ENCODE peak calls at places on chromosomes 16 and 17, in nine cellular contexts. T is cardiac muscle cell; H is cardiac septum; N is stimulated activated CD4-positive, alpha-beta T cell treated with anti-CD3 and anti-CD28 coated beads, Interleukin-2, amount 100 ng/mL, for 48 hours; A is LoVo; D is AG08396; C is activated T-cell treated with anti-CD3 and anti-CD28 coated beads, Interleukin-2, amount 50 U/mL, for 72 hours; V is RCC 7860; S is fibroblast of lung. J is an unnamed sample.

GRCh38 chr17:57289130-57289529 is 32.8 kb downstream of the MSI2 start:
- DNase-seq in C (no peak), T (no peak), D (no peak), S (no peak), A (no peak), V (no peak), H (no peak), N (no peak), J (no peak)

GRCh38 chr17:44940321-44940720 is 7.3 kb downstream of the KIF18B start:
- DNase-seq in D (no peak), V (no peak), S (no peak), N (no peak), C (no peak), A (no peak), H (no peak), T (peak; percentile 29), J (no peak)

GRCh38 chr17:38732376-38733314 is 2.5 kb downstream of the CISD3 start:
- DNase-seq in D (no peak), C (no peak), A (no peak), S (no peak), N (no peak), H (no peak), V (no peak), T (no peak), J (no peak)

GRCh38 chr17:16872836-16873653 is 98.9 kb downstream of the TNFRSF13B start:
- DNase-seq in H (peak; percentile 74), N (peak; percentile 56), S (no peak), D (peak; percentile 47), A (peak; percentile 44), T (peak; percentile 33), V (no peak), C (peak; percentile 57), J (peak; percentile 77)

GRCh38 chr17:37494401-37494831 is 4.7 kb downstream of the DUSP14 start:
- DNase-seq in T (no peak), S (no peak), N (no peak), V (no peak), H (no peak), A (no peak), C (no peak), D (no peak), J (no peak)

GRCh38 chr17:73969956-73970355 is 233.5 kb upstream of the RPL38 start:
- DNase-seq in H (peak; percentile 71), D (no peak), T (no peak), V (no peak), A (no peak), S (no peak), C (no peak), N (no peak), J (peak; percentile 80)

GRCh38 chr16:11328172-11329079 is 16.8 kb upstream of the RMI2 start:
- DNase-seq in S (peak; percentile 98), N (peak; percentile 44), A (peak; percentile 39), D (peak; percentile 89), V (peak; percentile 87), C (peak; percentile 67), T (peak; percentile 28), H (no peak), J (peak; percentile 84)

GRCh38 chr17:41618341-41619161 is 5.8 kb downstream of the KRT17 start:
- DNase-seq in H (no peak), A (no peak), V (peak; percentile 16), S (no peak), T (no peak), C (no peak), D (no peak), N (no peak), J (peak; percentile 63)

GRCh38 chr16:61500851-61501250 is 535.4 kb downstream of the CDH8 start:
- DNase-seq in S (no peak), N (no peak), A (no peak), C (no peak), V (no peak), T (no peak), D (no peak), H (no peak), J (no peak)

GRCh38 chr16:1325673-1326371 is 7.6 kb upstream of the BAIAP3 start:
- DNase-seq in N (no peak), H (no peak), S (no peak), A (no peak), C (no peak), T (no peak), D (no peak), V (no peak), J (no peak)

GRCh38 chr17:42289863-42290165 is 1.5 kb downstream of the STAT5A start:
- DNase-seq in V (no peak), A (no peak), T (no peak), S (no peak), D (no peak), N (peak; percentile 47), H (no peak), C (peak; percentile 64), J (peak; percentile 66)

GRCh38 chr17:77356109-77356689 is 215.4 kb downstream of the SEC14L1 start:
- DNase-seq in N (no peak), V (peak; percentile 27), D (peak; percentile 8), S (no peak), H (no peak), T (no peak), A (peak; percentile 2), C (no peak), J (no peak)

GRCh38 chr16:70715860-70716357 is 30.1 kb upstream of the MTSS2 start:
- DNase-seq in S (peak; percentile 95), T (no peak), D (no peak), H (no peak), V (peak; percentile 20), C (no peak), N (no peak), A (no peak), J (no peak)

GRCh38 chr17:44362964-44363612 is 565 bp downstream of the FAM171A2 start:
- DNase-seq in N (no peak), D (peak; percentile 70), H (no peak), A (no peak), V (no peak), T (peak; percentile 53), S (no peak), C (peak; percentile 27), J (no peak)

GRCh38 chr17:48215583-48216139 is 108.1 kb downstream of the SNX11 start:
- DNase-seq in N (no peak), S (peak; percentile 56), T (no peak), V (peak; percentile 63), H (no peak), A (peak; percentile 66), C (no peak), D (peak; percentile 38), J (no peak)

GRCh38 chr17:9022553-9023388 is 1.5 kb downstream of the NTN1 start:
- DNase-seq in T (peak; percentile 60), S (peak; percentile 11), V (no peak), H (no peak), D (no peak), A (no peak), N (no peak), C (peak; percentile 17), J (peak; percentile 82)

GRCh38 chr17:41067281-41067680 is 1.6 kb upstream of the KRTAP2-4 start:
- DNase-seq in C (no peak), D (no peak), H (no peak), N (no peak), T (no peak), S (no peak), V (no peak), A (no peak), J (no peak)

GRCh38 chr16:73147958-73148357 is 100.0 kb upstream of the ZFHX3 start:
- DNase-seq in C (no peak), D (no peak), T (no peak), H (no peak), S (no peak), N (no peak), V (no peak), A (no peak), J (no peak)

GRCh38 chr17:65261152-65261551 is 124.0 kb downstream of the RGS9 start:
- DNase-seq in D (no peak), S (no peak), N (no peak), V (no peak), A (no peak), H (no peak), T (no peak), C (no peak), J (no peak)

GRCh38 chr16:86929149-86929871 is 351.0 kb downstream of the FOXL1 start:
- DNase-seq in A (no peak), S (peak; percentile 68), T (peak; percentile 20), H (no peak), V (no peak), N (no peak), C (no peak), D (peak; percentile 88), J (peak; percentile 90)

GRCh38 chr16:30010817-30011504 is at the start of gene DOC2A:
- DNase-seq in D (peak; percentile 53), C (no peak), V (no peak), S (no peak), H (no peak), A (no peak), T (peak; percentile 49), N (no peak), J (no peak)

GRCh38 chr17:22512506-22512905 is 820.2 kb downstream of the KCNJ18 start:
- DNase-seq in N (no peak), C (no peak), D (no peak), S (no peak), T (no peak), A (no peak), V (no peak), H (no peak), J (peak; percentile 67)

GRCh38 chr17:3026856-3027751 is 36.3 kb downstream of the OR1D5 start:
- DNase-seq in C (no peak), N (no peak), D (no peak), A (no peak), H (peak; percentile 41), S (peak; percentile 58), T (peak; percentile 54), V (no peak), J (no peak)

GRCh38 chr16:8936421-8936820 is 27.3 kb downstream of the USP7 start:
- DNase-seq in A (peak; percentile 22), C (peak; percentile 84), N (peak; percentile 70), H (no peak), V (peak; percentile 45), S (peak; percentile 30), T (no peak), D (peak; percentile 58), J (no peak)

GRCh38 chr16:81889896-81890634 is 111.0 kb downstream of the PLCG2 start:
- DNase-seq in D (peak; percentile 80), H (no peak), S (peak; percentile 69), V (peak; percentile 45), C (peak; percentile 67), N (peak; percentile 47), T (peak; percentile 74), A (peak; percentile 62), J (peak; percentile 34)

GRCh38 chr16:65388592-65388991 is 266.7 kb upstream of the CDH11 start:
- DNase-seq in T (no peak), V (no peak), A (no peak), C (no peak), D (no peak), N (no peak), S (peak; percentile 80), H (no peak), J (no peak)

GRCh38 chr16:9055661-9056060 is 35.8 kb upstream of the HAPSTR1 start:
- DNase-seq in V (no peak), S (no peak), C (no peak), T (no peak), D (peak; percentile 36), H (no peak), N (no peak), A (no peak), J (no peak)

GRCh38 chr17:79090503-79091372 is 16.1 kb downstream of the ENGASE start:
- DNase-seq in T (no peak), D (peak; percentile 73), N (no peak), C (no peak), V (no peak), H (no peak), S (peak; percentile 4), A (no peak), J (no peak)

GRCh38 chr17:37148171-37148570 is 199.4 kb downstream of the AATF start:
- DNase-seq in H (no peak), N (no peak), T (no peak), D (no peak), A (no peak), S (peak; percentile 34), C (no peak), V (no peak), J (no peak)

GRCh38 chr16:9134739-9135138 is 43.3 kb downstream of the HAPSTR1 start:
- DNase-seq in C (peak; percentile 68), V (peak; percentile 55), A (no peak), S (peak; percentile 53), N (peak; percentile 50), T (peak; percentile 61), H (no peak), D (peak; percentile 35), J (peak; percentile 82)

GRCh38 chr17:73227944-73228343 is 33.7 kb downstream of the CPSF4L start:
- DNase-seq in T (no peak), V (no peak), H (no peak), D (no peak), A (no peak), N (no peak), S (no peak), C (no peak), J (no peak)

J was measured in posterior vena cava.